ENCODE peak calls at places on chromosome 2, in five cellular contexts. V is astrocyte of the hippocampus; Q is activated T-cell treated with anti-CD3 and anti-CD28 coated beads, Interleukin-2, amount 50 U/mL, for 72 hours; G is Right ventricle myocardium superior; X is stimulated activated naive CD4-positive, alpha-beta T cell. R is an unnamed sample.

GRCh38 chr2:180571559-180571958 is 408.8 kb upstream of the UBE2E3 start:
- DNase-seq in V (peak), Q (no peak), G (no peak), X (no peak), R (no peak)

GRCh38 chr2:7154666-7155065 is 237.5 kb downstream of the RNF144A start:
- DNase-seq in V (no peak), Q (no peak), G (no peak), X (no peak), R (no peak)

GRCh38 chr2:220356076-220356475 is 728.6 kb downstream of the SLC4A3 start:
- DNase-seq in V (no peak), Q (no peak), G (no peak), X (no peak), R (no peak)

GRCh38 chr2:111900859-111901258 is 2.5 kb downstream of the MERTK start:
- DNase-seq in V (peak), Q (no peak), G (no peak), X (no peak), R (no peak)

GRCh38 chr2:86563650-86564061 is 413 bp upstream of the CHMP3 start:
- DNase-seq in V (no peak), Q (no peak), G (no peak), X (no peak), R (no peak)

GRCh38 chr2:190781604-190782198 is 98.9 kb upstream of the GLS start:
- DNase-seq in V (peak), Q (peak), G (no peak), X (peak), R (peak)

GRCh38 chr2:169768262-169768995 is 30.2 kb upstream of the SSB start:
- DNase-seq in V (no peak), Q (peak), G (peak), X (peak), R (no peak)

GRCh38 chr2:174254267-174254666 is 5.9 kb upstream of the OLA1 start:
- DNase-seq in V (no peak), Q (no peak), G (no peak), X (no peak), R (no peak)

GRCh38 chr2:112121682-112122254 is 16.4 kb upstream of the FBLN7 start:
- DNase-seq in V (peak), Q (peak), G (no peak), X (peak), R (peak)

GRCh38 chr2:201699384-201699783 is 940 bp upstream of the MPP4 start:
- DNase-seq in V (no peak), Q (no peak), G (no peak), X (no peak), R (no peak)

GRCh38 chr2:105114551-105114950 is 76.7 kb downstream of the MRPS9 start:
- DNase-seq in V (peak), Q (no peak), G (no peak), X (peak), R (peak)

GRCh38 chr2:30691948-30692828 is 115.1 kb downstream of the CAPN13 start:
- DNase-seq in V (no peak), Q (no peak), G (no peak), X (no peak), R (no peak)

GRCh38 chr2:152228215-152228614 is 52.7 kb upstream of the STAM2 start:
- DNase-seq in V (no peak), Q (no peak), G (no peak), X (no peak), R (no peak)

GRCh38 chr2:82675186-82675585 is 1783.9 kb downstream of the SUCLG1 start:
- DNase-seq in V (peak), Q (no peak), G (no peak), X (no peak), R (no peak)

GRCh38 chr2:68379184-68379708 is 14.2 kb downstream of the PLEK start:
- DNase-seq in V (no peak), Q (peak), G (no peak), X (no peak), R (no peak)

GRCh38 chr2:118120001-118120400 is 31.7 kb downstream of the INSIG2 start:
- DNase-seq in V (peak), Q (no peak), G (no peak), X (no peak), R (no peak)

GRCh38 chr2:67076265-67076664 is 320.9 kb upstream of the ETAA1 start:
- DNase-seq in V (no peak), Q (no peak), G (no peak), X (no peak), R (no peak)

GRCh38 chr2:222424729-222425671 is 657 bp downstream of the SGPP2 start:
- DNase-seq in V (peak), Q (peak), G (peak), X (peak), R (no peak)

GRCh38 chr2:38722271-38723115 is 28.7 kb downstream of the SRSF7 start:
- DNase-seq in V (no peak), Q (peak), G (no peak), X (peak), R (no peak)

GRCh38 chr2:238644095-238645081 is 203.5 kb upstream of the TWIST2 start:
- DNase-seq in V (peak), Q (no peak), G (no peak), X (no peak), R (peak)

GRCh38 chr2:48112911-48113687 is 206.8 kb upstream of the FBXO11 start:
- DNase-seq in V (no peak), Q (no peak), G (no peak), X (no peak), R (no peak)

GRCh38 chr2:144323946-144324345 is 196.0 kb downstream of the ZEB2 start:
- DNase-seq in V (no peak), Q (no peak), G (no peak), X (no peak), R (no peak)